ENCODE peak calls at places on chromosomes 16 and 17, in nine cellular contexts. E is fibroblast of lung, H is left ventricle myocardium inferior, W is colonic mucosa, B is left lung, V is lower lobe of right lung, J is endothelial cell of umbilical vein, Y is heart right ventricle, U is transverse colon. N is an unnamed sample. For H3K4me1, the result is how much of the 10 kb centered on the place peaks cover.

GRCh38 chr17:9844153-9844552 is 18.4 kb downstream of the GLP2R start:
- DNase-seq in U (no peak), Y (no peak), H (no peak), B (no peak), W (no peak), V (no peak), J (no peak), E (no peak), N (no peak)

GRCh38 chr17:75983501-75984181 is 4.6 kb downstream of the TEN1 start:
- DNase-seq in Y (no peak), E (peak), W (no peak), J (no peak), U (no peak), V (peak), H (no peak), B (peak), N (peak)

GRCh38 chr17:35540589-35541404 is 3.3 kb upstream of the SLFN12L start:
- DNase-seq in J (peak), E (peak), H (peak), W (peak), B (peak), Y (peak), U (peak), V (peak), N (no peak)

GRCh38 chr17:62093188-62094155 is 28.4 kb upstream of the MED13 start:
- DNase-seq in U (no peak), Y (no peak), V (no peak), J (peak), W (no peak), B (no peak), E (peak), H (no peak), N (no peak)

GRCh38 chr16:74667215-74667765 is 613 bp upstream of the RFWD3 start:
- DNase-seq in U (peak), V (peak), H (peak), E (peak), J (peak), B (no peak), Y (peak), W (peak), N (peak)

GRCh38 chr16:25100511-25100910 is 11.0 kb upstream of the LCMT1 start:
- DNase-seq in U (no peak), B (no peak), H (no peak), V (no peak), E (no peak), Y (no peak), J (no peak), W (no peak), N (no peak)

GRCh38 chr16:67428146-67428731 is 2.7 kb upstream of the HSD11B2 start:
- DNase-seq in J (peak), U (peak), W (peak), E (peak), Y (peak), V (peak), B (peak), H (peak), N (peak)

GRCh38 chr17:49496183-49496865 is 1.2 kb downstream of the NGFR start:
- DNase-seq in V (peak), B (peak), E (peak), Y (peak), J (peak), W (peak), H (peak), U (peak), N (peak)

GRCh38 chr17:11852911-11853310 is 144.4 kb downstream of the ZNF18 start:
- DNase-seq in E (peak), U (no peak), Y (no peak), H (no peak), B (no peak), V (no peak), W (no peak), J (no peak), N (no peak)

GRCh38 chr17:11852231-11852630 is 145.0 kb downstream of the ZNF18 start:
- DNase-seq in V (no peak), J (no peak), W (no peak), Y (no peak), H (no peak), B (no peak), E (no peak), U (no peak), N (no peak)

GRCh38 chr17:11855306-11855705 is 142.0 kb downstream of the ZNF18 start:
- DNase-seq in J (no peak), E (no peak), V (no peak), U (no peak), B (no peak), W (no peak), Y (no peak), H (no peak), N (no peak)

GRCh38 chr17:11848330-11848729 is 148.9 kb downstream of the ZNF18 start:
- DNase-seq in U (no peak), W (no peak), B (no peak), E (no peak), J (no peak), Y (no peak), H (no peak), V (no peak), N (no peak)

DNA sequence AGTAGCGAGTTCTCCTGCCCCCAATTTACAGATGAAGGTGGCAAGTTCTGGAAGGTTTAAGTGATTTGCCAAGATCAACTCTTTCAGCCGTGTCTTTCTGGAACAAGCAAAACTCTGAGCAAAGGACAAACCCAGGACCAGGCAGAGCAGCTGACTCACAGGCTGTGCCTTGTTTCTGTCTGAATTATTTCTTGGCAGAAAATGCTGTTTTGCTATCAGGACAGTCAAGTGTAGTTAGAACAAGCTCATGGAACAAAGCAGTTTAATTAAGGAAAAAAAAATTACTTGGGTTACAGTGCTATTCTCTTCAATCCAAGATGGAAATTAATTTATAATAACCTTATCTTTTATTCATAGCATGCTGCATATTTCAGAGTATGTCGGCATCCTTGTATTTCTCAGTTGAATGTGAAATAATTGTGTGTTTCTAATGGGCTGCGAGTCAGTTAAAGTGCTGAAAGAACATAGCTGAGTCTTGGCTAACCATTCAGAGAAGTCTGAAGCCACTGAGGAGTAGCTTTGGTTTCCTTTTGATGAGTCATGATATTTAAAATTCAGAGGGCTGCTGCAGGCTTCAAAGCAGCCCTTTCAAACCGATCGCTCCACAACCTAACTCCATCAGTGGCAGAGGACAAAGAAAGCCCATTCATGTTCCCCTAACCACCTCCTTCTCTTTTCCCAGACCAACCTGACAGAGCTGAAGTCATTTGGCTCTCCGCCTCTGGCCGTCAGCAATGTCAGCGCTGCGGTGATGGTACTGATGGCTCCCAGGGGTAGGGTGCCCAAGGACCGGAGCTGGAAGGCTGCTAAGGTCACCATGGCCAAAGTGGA is 143.7 kb downstream of the ZNF18 start:
- DNase-seq in H (no peak), E (peak), J (no peak), B (no peak), U (no peak), Y (no peak), V (no peak), W (no peak), N (no peak)
- H3K4me1 ChIP-seq in H (under half), E (under half), J (under half), B (under half), U (under half), Y (under half), V (under half), W (under half), N (under half)

GRCh38 chr17:78767806-78768205 is 14.3 kb downstream of the CYTH1 start:
- DNase-seq in J (peak), H (no peak), Y (no peak), U (no peak), W (no peak), B (no peak), E (peak), V (no peak), N (no peak)

GRCh38 chr17:78771758-78772382 is 10.2 kb downstream of the CYTH1 start:
- DNase-seq in B (no peak), H (no peak), J (peak), E (no peak), W (no peak), Y (no peak), V (no peak), U (no peak), N (no peak)

GRCh38 chr17:78766743-78767294 is 15.3 kb downstream of the CYTH1 start:
- DNase-seq in B (no peak), E (no peak), V (no peak), W (no peak), Y (no peak), U (no peak), H (no peak), J (no peak), N (no peak)

GRCh38 chr17:78766225-78766624 is 15.8 kb downstream of the CYTH1 start:
- DNase-seq in H (no peak), W (no peak), U (no peak), V (no peak), Y (no peak), J (no peak), B (no peak), E (no peak), N (no peak)

GRCh38 chr17:78769200-78769773 is 12.8 kb downstream of the CYTH1 start:
- DNase-seq in H (no peak), B (no peak), W (no peak), J (no peak), U (no peak), E (no peak), V (no peak), Y (no peak), N (no peak)
- TF ChIP-seq CTCF in H (no peak), B (no peak), W (no peak), J (no peak), U (no peak), E (no peak), V (no peak), Y (no peak), N (no peak)

GRCh38 chr16:88650749-88651275 is at the start of gene CYBA:
- DNase-seq in J (peak), E (peak), V (peak), Y (peak), H (peak), U (peak), W (peak), B (peak), N (peak)

GRCh38 chr16:88651276-88651988 is 579 bp upstream of the CYBA start:
- DNase-seq in Y (peak), V (peak), W (peak), B (peak), U (peak), H (peak), E (no peak), J (no peak), N (peak)

GRCh38 chr16:88647178-88648070 is 3.4 kb downstream of the CYBA start:
- DNase-seq in H (no peak), W (no peak), E (no peak), B (no peak), U (no peak), Y (no peak), J (no peak), V (no peak), N (no peak)

GRCh38 chr16:88649924-88650748 is 717 bp downstream of the CYBA start:
- DNase-seq in E (no peak), W (peak), B (peak), U (peak), V (peak), Y (no peak), H (peak), J (no peak), N (no peak)

GRCh38 chr16:88649195-88649923 is 1.5 kb downstream of the CYBA start:
- DNase-seq in H (no peak), J (no peak), V (peak), E (no peak), B (no peak), U (peak), Y (no peak), W (no peak), N (peak)
- H3K4me3 ChIP-seq in H (peak), J (no peak), V (peak), E (no peak), B (peak), U (peak), Y (peak), W (peak), N (peak)

DNA sequence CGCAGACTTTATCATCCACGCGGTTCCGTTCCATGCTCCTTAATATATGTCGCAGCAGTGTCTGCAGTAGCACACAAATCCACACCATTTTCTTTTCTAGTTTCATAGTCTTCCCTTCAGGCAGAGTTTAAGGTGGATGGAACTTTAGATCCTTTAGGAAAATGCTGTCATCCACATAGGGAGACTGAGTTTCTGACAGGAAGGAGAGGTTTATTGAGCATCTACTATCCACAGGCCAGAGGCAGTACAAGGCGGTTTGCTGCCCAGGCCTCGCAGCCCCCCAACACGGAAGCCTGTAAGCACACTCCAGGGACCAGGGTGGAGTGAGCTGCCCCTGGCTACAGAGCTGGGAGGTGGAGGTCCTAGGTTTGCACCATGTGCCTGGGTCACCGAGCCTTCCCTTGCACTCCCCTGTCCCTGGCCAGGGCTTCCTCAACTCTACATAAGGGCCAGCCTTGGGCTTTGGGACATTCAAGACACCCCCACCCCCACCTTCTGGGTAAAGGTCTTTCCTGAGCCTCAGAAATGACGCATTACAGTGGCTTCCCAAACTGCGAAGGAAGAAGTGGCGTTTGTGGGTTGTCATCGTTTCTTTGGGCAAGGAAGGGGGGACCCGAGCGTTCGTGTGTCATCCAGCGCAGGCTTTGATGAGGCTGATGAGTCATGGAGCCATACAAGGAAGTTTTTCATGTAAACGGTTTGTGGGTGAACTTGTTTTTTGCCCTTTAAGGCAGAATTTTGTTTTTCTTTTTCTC is 146.5 kb upstream of the PLCG2 start:
- DNase-seq in W (peak), Y (no peak), U (peak), H (no peak), B (peak), J (peak), V (peak), E (peak), N (no peak)
- H3K4me1 ChIP-seq in W (under half), Y (half or more), U (under half), H (under half), B (half or more), J (under half), V (under half), E (under half), N (under half)